ENCODE peak calls at places on chromosomes 16 and 17, in five cellular contexts. E is gastrocnemius medialis, H is NCI-H446 treated with DMSO at 0.1 percent for 48 hours, T is GM12865, W is HT1080. Q is an unnamed sample.

GRCh38 chr17:59002848-59003247 is 103.8 kb downstream of the TRIM37 start:
- DNase-seq in W (no peak), E (no peak), H (no peak), T (no peak), Q (no peak)

GRCh38 chr17:76196675-76197074 is 43.6 kb downstream of the RNF157 start:
- DNase-seq in H (peak), E (peak), T (no peak), W (no peak), Q (no peak)

GRCh38 chr16:69839798-69840409 is 77.8 kb downstream of the WWP2 start:
- DNase-seq in T (no peak), W (no peak), E (peak), H (peak), Q (no peak)

GRCh38 chr16:27319257-27319965 is 5.6 kb downstream of the IL4R start:
- DNase-seq in W (no peak), T (no peak), E (no peak), H (no peak), Q (peak)

GRCh38 chr16:48276102-48276501 is 28.8 kb upstream of the ABCC11 start:
- DNase-seq in H (no peak), T (no peak), W (no peak), E (no peak), Q (no peak)

GRCh38 chr16:65572156-65572555 is 450.3 kb upstream of the CDH11 start:
- DNase-seq in T (no peak), E (no peak), W (peak), H (no peak), Q (no peak)

GRCh38 chr16:10609410-10609774 is 29.0 kb upstream of the EMP2 start:
- DNase-seq in E (no peak), T (no peak), W (peak), H (no peak), Q (no peak)

GRCh38 chr17:81925860-81926450 is 1.6 kb downstream of the MAFG start:
- DNase-seq in E (no peak), T (no peak), W (no peak), H (no peak), Q (no peak)

GRCh38 chr16:55734665-55735064 is 78.9 kb downstream of the SLC6A2 start:
- DNase-seq in W (no peak), T (no peak), H (no peak), E (no peak), Q (peak)

GRCh38 chr17:4788159-4788806 is 481 bp upstream of the GLTPD2 start:
- DNase-seq in T (no peak), E (no peak), W (no peak), H (no peak), Q (no peak)

GRCh38 chr17:1095093-1095852 is 84.5 kb downstream of the ABR start:
- DNase-seq in T (no peak), H (no peak), W (no peak), E (no peak), Q (no peak)

GRCh38 chr17:50882851-50883250 is 16.7 kb upstream of the TOB1 start:
- DNase-seq in E (no peak), W (no peak), H (no peak), T (no peak), Q (peak)

GRCh38 chr16:720507-720989 is 398 bp upstream of the ANTKMT start:
- DNase-seq in W (peak), E (no peak), T (peak), H (no peak), Q (peak)

GRCh38 chr17:7467498-7467897 is 11.9 kb downstream of the ZBTB4 start:
- DNase-seq in W (no peak), H (no peak), E (no peak), T (no peak), Q (no peak)

GRCh38 chr17:76038050-76038449 is 10.9 kb upstream of the EVPL start:
- DNase-seq in W (no peak), T (no peak), H (no peak), E (no peak), Q (no peak)

GRCh38 chr16:86398622-86399021 is 111.7 kb upstream of the FOXF1 start:
- DNase-seq in H (no peak), W (peak), T (no peak), E (no peak), Q (no peak)

GRCh38 chr16:15653227-15653626 is 3.2 kb downstream of the NDE1 start:
- DNase-seq in T (no peak), W (no peak), H (peak), E (no peak), Q (no peak)

GRCh38 chr16:57265850-57266530 is 18.5 kb downstream of the PLLP start:
- DNase-seq in W (peak), T (no peak), E (no peak), H (no peak), Q (no peak)

GRCh38 chr16:83005653-83006160 is 378.9 kb downstream of the CDH13 start:
- DNase-seq in H (no peak), E (no peak), T (no peak), W (no peak), Q (no peak)

GRCh38 chr16:57000271-57001025 is 11.1 kb downstream of the NLRC5 start:
- DNase-seq in H (no peak), E (no peak), T (peak), W (peak), Q (no peak)